ENCODE peak calls at places on chromosomes 13 and 19, in ten cellular contexts. U is left ventricle myocardium superior; J is activated gamma-delta T cell treated with anti-CD3 and anti-CD28 coated beads, Interleukin-2, amount 50 U/mL, for 16 hours; C is AG04450; F is activated CD4-positive, alpha-beta T cell treated with anti-CD3 and anti-CD28 coated beads for 24 hours; N is AG09319; K is SW480; G is epithelial cell of prostate; O is caudate nucleus; E is CD4-positive, alpha-beta T cell. V is an unnamed sample.

GRCh38 chr19:46466536-46467199 is 4.7 kb downstream of the PNMA8A start:
- DNase-seq in O (no peak), K (no peak), G (peak; percentile 75), E (no peak), F (no peak), N (no peak), C (peak; percentile 80), U (peak; percentile 64), J (no peak), V (peak; percentile 88)

GRCh38 chr19:50719119-50719435 is 525 bp downstream of the SHANK1 start:
- DNase-seq in F (no peak), J (no peak), N (no peak), C (no peak), G (no peak), K (no peak), O (no peak), U (no peak), E (no peak), V (no peak)

GRCh38 chr13:46179576-46180368 is 2.2 kb downstream of the LCP1 start:
- DNase-seq in G (no peak), F (peak; percentile 65), O (no peak), E (peak; percentile 73), U (peak; percentile 57), N (no peak), J (peak; percentile 69), C (no peak), K (no peak), V (no peak)

GRCh38 chr13:43830481-43830873 is 43.7 kb upstream of the ENOX1 start:
- DNase-seq in F (no peak), E (no peak), K (no peak), C (peak; percentile 45), U (no peak), N (peak; percentile 73), G (peak; percentile 8), O (no peak), J (no peak), V (peak; percentile 81)

GRCh38 chr13:48501705-48502104 is 31.2 kb downstream of the RCBTB2 start:
- DNase-seq in O (no peak), E (no peak), N (no peak), K (no peak), U (no peak), F (no peak), J (no peak), C (no peak), G (no peak), V (no peak)

GRCh38 chr13:34046457-34046856 is 228.5 kb downstream of the RFC3 start:
- DNase-seq in G (no peak), N (no peak), U (no peak), C (no peak), E (no peak), F (no peak), J (no peak), O (no peak), K (no peak), V (no peak)

GRCh38 chr19:13843104-13843921 is 33.6 kb upstream of the NANOS3 start:
- DNase-seq in N (no peak), E (no peak), C (no peak), U (peak; percentile 67), F (no peak), O (peak; percentile 42), G (no peak), J (no peak), K (peak; percentile 83), V (peak; percentile 90)

GRCh38 chr19:2291185-2291751 is 9.3 kb upstream of the PEAK3 start:
- DNase-seq in E (no peak), G (no peak), U (no peak), O (no peak), N (no peak), K (no peak), J (no peak), C (no peak), F (no peak), V (no peak)

GRCh38 chr19:38388310-38389100 is at the start of gene SPRED3:
- DNase-seq in O (peak; percentile 79), E (no peak), N (no peak), F (no peak), U (no peak), K (peak; percentile 43), C (no peak), G (no peak), J (no peak), V (no peak)

GRCh38 chr13:84702174-84702573 is 819.9 kb upstream of the SLITRK1 start:
- DNase-seq in F (no peak), K (no peak), O (no peak), N (no peak), U (no peak), G (no peak), E (no peak), J (no peak), C (no peak), V (no peak)

GRCh38 chr19:12453495-12453894 is 12.7 kb upstream of the ZNF443 start:
- DNase-seq in U (no peak), E (no peak), K (no peak), F (no peak), O (no peak), J (no peak), N (no peak), G (no peak), C (no peak), V (peak; percentile 20)

GRCh38 chr19:47390533-47391488 is 28.5 kb downstream of the MEIS3 start:
- DNase-seq in N (no peak), G (no peak), U (no peak), F (no peak), K (no peak), O (no peak), J (no peak), E (no peak), C (no peak), V (no peak)

GRCh38 chr13:20332361-20333096 is 100.4 kb upstream of the GJB6 start:
- DNase-seq in E (no peak), N (no peak), G (no peak), K (no peak), U (no peak), C (no peak), J (no peak), O (no peak), F (no peak), V (no peak)

GRCh38 chr19:51127755-51128154 is 3.0 kb downstream of the SIGLEC9 start:
- DNase-seq in E (no peak), F (no peak), C (no peak), J (no peak), O (peak; percentile 11), G (no peak), U (no peak), N (no peak), K (no peak), V (no peak)

GRCh38 chr19:5343848-5344247 is 3.2 kb upstream of the PTPRS start:
- DNase-seq in N (peak; percentile 20), U (no peak), G (no peak), E (no peak), F (no peak), O (no peak), J (no peak), C (peak; percentile 13), K (peak; percentile 34), V (no peak)

GRCh38 chr19:3480383-3481091 is at the start of gene SMIM24:
- DNase-seq in O (no peak), C (no peak), G (no peak), J (no peak), U (no peak), N (no peak), E (no peak), F (no peak), K (no peak), V (no peak)

V was measured in foreskin keratinocyte.